ENCODE peak calls at places on chromosomes 6 and 20, in seven cellular contexts. A, P, Q, K, Y, W and B are unnamed samples.

GRCh38 chr6:106731144-106731842 is 101.9 kb downstream of the QRSL1 start:
- DNase-seq in A (no peak), P (no peak), Q (no peak), K (no peak), Y (no peak), W (no peak), B (no peak)

GRCh38 chr6:81981812-81982211 is 229.3 kb upstream of the TENT5A start:
- DNase-seq in A (no peak), P (peak), Q (no peak), K (no peak), Y (no peak), W (no peak), B (no peak)

GRCh38 chr6:27168586-27169443 is 78.7 kb upstream of the PRSS16 start:
- DNase-seq in A (no peak), P (peak), Q (no peak), K (no peak), Y (no peak), W (no peak), B (no peak)

GRCh38 chr6:168908166-168908565 is 345.5 kb downstream of the THBS2 start:
- DNase-seq in A (no peak), P (peak), Q (no peak), K (no peak), Y (no peak), W (no peak), B (no peak)

GRCh38 chr6:152983637-152984386 is 971 bp upstream of the FBXO5 start:
- DNase-seq in A (peak), P (peak), Q (peak), K (peak), Y (peak), W (peak), B (peak)

GRCh38 chr6:105591053-105591452 is 188.2 kb upstream of the PREP start:
- DNase-seq in A (peak), P (peak), Q (no peak), K (no peak), Y (no peak), W (no peak), B (no peak)

GRCh38 chr20:4443016-4443415 is 278.7 kb upstream of the PRND start:
- DNase-seq in A (no peak), P (no peak), Q (no peak), K (no peak), Y (no peak), W (no peak), B (no peak)

GRCh38 chr20:62728028-62728780 is 19.6 kb downstream of the NTSR1 start:
- DNase-seq in A (peak), P (no peak), Q (no peak), K (no peak), Y (no peak), W (no peak), B (no peak)

GRCh38 chr6:53244532-53244931 is 95.9 kb upstream of the GCM1 start:
- DNase-seq in A (no peak), P (no peak), Q (no peak), K (no peak), Y (no peak), W (no peak), B (no peak)

GRCh38 chr20:56163806-56164205 is 84.7 kb upstream of the MC3R start:
- DNase-seq in A (no peak), P (no peak), Q (no peak), K (no peak), Y (no peak), W (no peak), B (no peak)

GRCh38 chr6:25601797-25602679 is 50.0 kb upstream of the SCGN start:
- DNase-seq in A (peak), P (peak), Q (no peak), K (no peak), Y (peak), W (no peak), B (peak)

GRCh38 chr6:123967900-123968299 is 164.2 kb downstream of the NKAIN2 start:
- DNase-seq in A (no peak), P (no peak), Q (no peak), K (no peak), Y (peak), W (no peak), B (no peak)

GRCh38 chr20:49675368-49676151 is 38.1 kb downstream of the B4GALT5 start:
- DNase-seq in A (no peak), P (no peak), Q (no peak), K (no peak), Y (no peak), W (no peak), B (no peak)